ENCODE peak calls at places on chromosomes 4 and X, in six cellular contexts. O is neural progenitor cell; G is breast epithelium; L is prostate gland; K is CD4-positive, alpha-beta memory T cell; T is heart right ventricle. X is an unnamed sample. For H3K4me1, the result is how much of the 10 kb centered on the place peaks cover.

GRCh38 chrX:137915466-137915865 is 349.5 kb downstream of the ZIC3 start:
- DNase-seq in G (no peak), T (no peak), L (no peak), K (no peak), O (no peak), X (no peak)

GRCh38 chr4:59091376-59092142 is 1981.4 kb upstream of the IGFBP7 start:
- DNase-seq in G (no peak), L (no peak), K (no peak), O (no peak), T (no peak), X (no peak)

GRCh38 chr4:1608196-1608820 is 75.8 kb downstream of the FAM53A start:
- DNase-seq in O (no peak), L (no peak), G (no peak), K (no peak), T (no peak), X (no peak)

GRCh38 chr4:677431-678293 is 3.3 kb downstream of the MYL5 start:
- DNase-seq in T (no peak), K (peak), L (peak), O (no peak), G (no peak), X (no peak)

GRCh38 chr4:85783483-85783882 is 308.5 kb downstream of the ARHGAP24 start:
- DNase-seq in L (no peak), G (no peak), T (no peak), O (no peak), K (no peak), X (no peak)

GRCh38 chr4:149531861-149532260 is 283.8 kb downstream of the IQCM start:
- DNase-seq in O (no peak), T (no peak), G (no peak), K (no peak), L (no peak), X (no peak)

GRCh38 chrX:132842839-132843238 is 115.6 kb downstream of the HS6ST2 start:
- DNase-seq in G (no peak), T (no peak), L (peak), K (no peak), O (no peak), X (no peak)

GRCh38 chrX:39985116-39985515 is 112.6 kb downstream of the BCOR start:
- DNase-seq in K (no peak), L (no peak), T (no peak), O (no peak), G (no peak), X (no peak)

GRCh38 chr4:19152264-19152663 is 1099.4 kb upstream of the SLIT2 start:
- DNase-seq in T (no peak), O (no peak), G (no peak), L (no peak), K (no peak), X (no peak)

GRCh38 chr4:100511906-100512305 is 5.9 kb downstream of the EMCN start:
- DNase-seq in K (no peak), G (no peak), T (no peak), O (no peak), L (no peak), X (no peak)

GRCh38 chr4:82842593-82842992 is 44.0 kb upstream of the SCD5 start:
- DNase-seq in G (no peak), K (no peak), O (peak), T (no peak), L (no peak), X (no peak)

GRCh38 chrX:30875957-30876356 is 13.1 kb downstream of the TAB3 start:
- DNase-seq in L (no peak), G (no peak), K (no peak), T (no peak), O (no peak), X (no peak)

DNA sequence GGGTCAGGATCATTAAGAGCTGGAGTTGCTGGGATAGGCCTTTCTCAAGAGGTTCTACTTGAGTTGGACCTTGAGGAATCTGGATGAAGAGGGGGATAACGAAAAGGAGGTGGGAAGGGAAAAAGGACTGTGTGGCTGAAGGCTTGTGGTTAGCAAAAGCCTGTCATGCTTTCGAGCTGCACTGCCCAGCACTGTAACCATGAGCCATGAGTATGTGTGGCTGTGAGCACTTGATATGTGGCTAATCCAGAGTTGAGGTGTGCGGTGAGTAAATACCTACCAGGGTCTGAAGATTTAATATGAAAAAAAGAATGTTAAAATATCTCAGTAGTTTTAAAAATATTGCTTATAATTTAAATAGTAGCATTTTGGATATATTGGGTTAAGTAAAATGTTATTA is 11.4 kb downstream of the TMEM165 start:
- DNase-seq in G (no peak), O (no peak), L (no peak), T (no peak), K (no peak), X (no peak)
- H3K4me1 ChIP-seq in G (under half), O (under half), L (under half), T (under half), K (under half), X (under half)

GRCh38 chr4:26071688-26072087 is 157.7 kb downstream of the SMIM20 start:
- DNase-seq in G (no peak), K (no peak), L (no peak), O (no peak), T (no peak), X (no peak)

GRCh38 chr4:26069218-26069617 is 155.2 kb downstream of the SMIM20 start:
- DNase-seq in L (no peak), O (peak), K (no peak), T (no peak), G (no peak), X (no peak)

GRCh38 chr4:26062221-26062620 is 148.2 kb downstream of the SMIM20 start:
- DNase-seq in O (no peak), L (no peak), K (no peak), T (no peak), G (no peak), X (no peak)

GRCh38 chr4:26065833-26066232 is 151.8 kb downstream of the SMIM20 start:
- DNase-seq in G (no peak), K (no peak), O (no peak), T (no peak), L (no peak), X (no peak)

DNA sequence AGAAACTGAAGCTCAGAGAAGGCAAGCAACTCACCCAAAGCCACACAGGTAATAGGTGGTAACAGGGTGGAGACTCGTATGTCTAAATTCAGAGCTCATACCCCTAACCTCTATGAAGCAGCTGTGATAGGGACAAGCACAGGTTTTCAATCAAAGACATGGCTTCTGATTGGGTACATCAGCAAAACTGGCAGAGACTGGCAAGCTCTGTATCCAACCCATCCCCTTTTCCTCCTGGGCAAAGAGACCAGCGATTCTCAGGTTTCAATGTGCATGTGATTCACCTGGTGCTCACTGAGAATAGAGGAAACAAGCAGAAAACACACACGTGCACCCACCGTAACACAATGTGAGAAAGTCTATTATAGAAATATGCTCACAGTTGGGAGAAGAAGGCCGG is 153.0 kb downstream of the SMIM20 start:
- DNase-seq in O (no peak), G (no peak), T (no peak), K (no peak), L (no peak), X (no peak)
- H3K4me3 ChIP-seq in O (no peak), G (no peak), T (no peak), K (no peak), L (no peak), X (no peak)

GRCh38 chr4:187227907-187228699 is 504.4 kb upstream of the FAT1 start:
- DNase-seq in L (no peak), G (no peak), K (no peak), T (no peak), O (peak), X (no peak)
- H3K27ac ChIP-seq in L (no peak), G (no peak), K (no peak), T (no peak), O (no peak), X (no peak)

GRCh38 chr4:40234519-40235039 is 37.7 kb downstream of the RHOH start:
- DNase-seq in O (no peak), G (no peak), L (no peak), K (no peak), T (no peak), X (no peak)

GRCh38 chr4:40233227-40233626 is 36.4 kb downstream of the RHOH start:
- DNase-seq in G (no peak), L (no peak), O (no peak), T (no peak), K (no peak), X (no peak)

GRCh38 chr4:40228497-40229365 is 31.9 kb downstream of the RHOH start:
- DNase-seq in O (peak), G (no peak), L (no peak), K (no peak), T (no peak), X (no peak)

GRCh38 chr4:40231464-40231863 is 34.6 kb downstream of the RHOH start:
- DNase-seq in G (no peak), T (no peak), L (no peak), O (no peak), K (no peak), X (no peak)

GRCh38 chr4:40232610-40233009 is 35.8 kb downstream of the RHOH start:
- DNase-seq in L (no peak), T (no peak), G (no peak), K (no peak), O (no peak), X (no peak)
- H3K4me1 ChIP-seq in L (under half), T (under half), G (under half), K (half or more), O (under half), X (half or more)

X was measured in effector memory CD4-positive, alpha-beta T cell.